ENCODE peak calls at places on chromosomes 2 and 18, in seven cellular contexts. W is stomach, J is neuronal stem cell, V is tibial artery, G is aorta, T is cardiac muscle cell, H is ovary. B is an unnamed sample.

GRCh38 chr2:127046579-127046978 is 60.4 kb downstream of the BIN1 start:
- DNase-seq in J (no peak), H (no peak), G (no peak), V (no peak), W (peak; percentile 24), T (no peak), B (no peak)

GRCh38 chr2:150127995-150128394 is 359.5 kb downstream of the RND3 start:
- DNase-seq in T (peak; percentile 62), J (no peak), W (no peak), G (no peak), V (no peak), H (no peak), B (no peak)

GRCh38 chr2:130135692-130136541 is 6.9 kb upstream of the POTEF start:
- DNase-seq in W (no peak), T (no peak), H (no peak), J (no peak), V (no peak), G (peak; percentile 59), B (no peak)

GRCh38 chr2:55721601-55722215 is 28.1 kb upstream of the PNPT1 start:
- DNase-seq in W (no peak), H (no peak), G (no peak), V (no peak), J (no peak), T (no peak), B (no peak)

GRCh38 chr2:221876016-221876415 is 303.9 kb upstream of the EPHA4 start:
- DNase-seq in J (no peak), G (no peak), V (no peak), T (no peak), W (no peak), H (no peak), B (no peak)

GRCh38 chr18:10726198-10727068 is 200.6 kb downstream of the NAPG start:
- DNase-seq in H (no peak), W (no peak), G (no peak), J (no peak), V (no peak), T (no peak), B (peak; percentile 13)

GRCh38 chr2:163737563-163737962 is 1.8 kb upstream of the FIGN start:
- DNase-seq in G (no peak), W (no peak), H (no peak), J (no peak), V (no peak), T (no peak), B (no peak)

GRCh38 chr2:145380436-145381017 is 860.6 kb upstream of the ZEB2 start:
- DNase-seq in J (no peak), W (no peak), G (no peak), T (peak; percentile 53), H (no peak), V (no peak), B (no peak)

GRCh38 chr18:10872297-10872696 is 277.1 kb downstream of the PIEZO2 start:
- DNase-seq in G (no peak), V (no peak), J (no peak), W (no peak), T (peak; percentile 32), H (no peak), B (no peak)

GRCh38 chr2:182509-183122 is 81.2 kb downstream of the SH3YL1 start:
- DNase-seq in V (no peak), G (no peak), T (no peak), H (no peak), W (no peak), J (peak; percentile 4), B (no peak)

GRCh38 chr2:231299267-231299666 is 96.2 kb upstream of the B3GNT7 start:
- DNase-seq in W (no peak), T (no peak), J (no peak), H (no peak), V (no peak), G (no peak), B (no peak)

GRCh38 chr18:26458526-26459232 is 89.7 kb downstream of the KCTD1 start:
- DNase-seq in H (no peak), J (no peak), V (no peak), W (no peak), T (peak; percentile 63), G (no peak), B (no peak)

GRCh38 chr2:16099326-16099725 is 159.0 kb downstream of the MYCN start:
- DNase-seq in W (no peak), T (no peak), V (no peak), G (no peak), J (no peak), H (no peak), B (no peak)

GRCh38 chr2:33491685-33492084 is 15.2 kb downstream of the RASGRP3 start:
- DNase-seq in H (no peak), W (no peak), J (no peak), T (no peak), G (no peak), V (no peak), B (no peak)

GRCh38 chr2:232795920-232796319 is 19.6 kb upstream of the KCNJ13 start:
- DNase-seq in W (no peak), V (no peak), G (no peak), T (peak; percentile 27), J (no peak), H (no peak), B (no peak)

DNA sequence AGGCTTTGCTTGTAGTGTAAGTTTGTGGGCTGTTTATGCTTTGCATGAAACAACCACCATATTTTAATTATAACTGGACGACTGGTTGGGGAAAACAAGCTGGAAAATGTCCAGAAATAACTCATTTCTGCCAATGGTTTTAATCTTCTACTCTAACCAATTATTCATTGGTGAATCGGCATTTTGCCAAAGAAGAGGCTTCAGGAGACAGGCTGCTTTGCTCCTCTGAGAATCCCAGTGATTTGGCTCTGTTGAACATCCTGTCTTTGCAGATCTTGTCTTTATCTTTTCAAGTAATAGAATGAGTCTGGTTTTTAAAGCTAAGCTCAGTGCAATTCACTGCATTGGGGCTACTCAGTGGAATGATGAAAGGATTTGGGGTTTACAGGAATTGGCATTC is 109.6 kb downstream of the APOB start:
- DNase-seq in T (no peak), W (no peak), V (no peak), H (no peak), G (no peak), J (no peak), B (no peak)
- H3K27ac ChIP-seq in T (no peak overlapping the region), W (peak overlapping the region; percentile 48), V (no peak overlapping the region), H (no peak overlapping the region), G (no peak overlapping the region), J (no peak overlapping the region), B (no peak overlapping the region)

DNA sequence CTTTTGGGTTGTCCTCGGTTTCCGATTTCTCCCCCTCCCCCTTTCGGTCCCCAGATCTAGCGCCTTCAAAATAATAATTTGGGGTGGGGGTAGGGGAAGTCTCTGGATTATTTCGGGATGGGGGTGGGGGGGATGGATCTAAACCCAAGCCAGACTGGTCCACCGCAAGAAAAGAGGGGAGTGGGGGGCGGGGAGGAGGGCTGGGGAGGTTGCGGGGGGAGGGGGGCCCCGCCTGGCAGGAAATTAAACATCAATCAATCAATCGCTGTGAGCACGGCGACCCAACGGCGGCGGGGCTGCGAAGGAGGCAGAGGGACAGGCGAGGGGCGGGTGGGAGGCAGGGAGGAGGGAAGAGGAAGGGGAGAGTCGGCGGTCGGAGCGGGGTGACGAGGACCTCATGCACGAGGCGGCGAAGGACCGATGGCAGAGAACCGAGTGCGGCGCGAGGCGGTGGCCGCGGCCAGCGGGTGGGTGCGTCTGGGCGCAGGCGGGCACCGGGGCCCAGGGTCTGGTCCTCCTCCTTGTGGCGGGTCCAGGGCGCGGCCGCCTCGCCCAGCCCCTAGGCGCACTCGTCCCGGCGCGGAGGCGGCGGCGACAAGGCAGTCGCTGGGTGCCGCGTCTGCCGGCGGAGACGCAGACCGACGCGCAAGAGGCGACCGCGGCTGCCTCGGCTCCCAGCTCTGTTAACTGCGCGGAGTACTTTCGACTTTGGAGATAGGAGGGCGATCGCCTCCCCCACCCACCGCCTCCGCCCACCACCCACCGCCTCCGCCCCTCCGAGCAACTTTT is 472 bp upstream of the SATB2 start:
- DNase-seq in V (no peak), G (peak; percentile 79), H (no peak), J (peak; percentile 41), T (no peak), W (no peak), B (no peak)
- H3K27ac ChIP-seq in V (peak overlapping the region; percentile 79), G (no peak overlapping the region), H (no peak overlapping the region), J (no peak overlapping the region), T (no peak overlapping the region), W (peak overlapping the region; percentile 83), B (peak overlapping the region; percentile 73)

DNA sequence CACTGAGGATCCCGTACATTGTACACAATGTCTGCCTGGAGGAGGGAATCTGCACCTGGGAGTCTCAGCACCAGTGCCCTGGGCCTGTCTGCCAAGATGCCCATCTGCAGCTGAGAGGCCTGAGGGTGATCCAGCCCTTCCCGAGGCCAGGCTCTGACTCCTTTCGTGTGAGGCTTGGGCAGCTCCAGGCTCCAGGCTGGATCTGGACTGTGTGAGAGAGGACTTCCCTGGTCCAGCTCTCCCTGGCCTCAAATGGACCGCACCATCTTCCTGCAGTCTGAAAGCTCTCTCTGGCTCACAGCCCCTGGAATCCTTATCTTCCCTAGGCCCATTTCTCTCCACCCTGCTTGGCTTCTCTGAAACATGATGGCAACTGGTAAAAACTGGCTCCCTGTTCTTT is 324.6 kb downstream of the DYSF start:
- DNase-seq in H (no peak), T (no peak), G (no peak), V (no peak), W (no peak), J (no peak), B (no peak)
- H3K27ac ChIP-seq in H (no peak overlapping the region), T (no peak overlapping the region), G (no peak overlapping the region), V (no peak overlapping the region), W (no peak overlapping the region), J (no peak overlapping the region), B (no peak overlapping the region)

GRCh38 chr2:54665436-54665856 is 58.0 kb upstream of the EML6 start:
- DNase-seq in W (peak; percentile 54), H (no peak), J (peak; percentile 49), V (no peak), T (peak; percentile 69), G (no peak), B (no peak)
- H3K27ac ChIP-seq in W (peak overlapping the region; percentile 83), H (no peak overlapping the region), J (no peak overlapping the region), V (peak overlapping the region; percentile 59), T (peak overlapping the region; percentile 43), G (no peak overlapping the region), B (peak overlapping the region; percentile 91)

GRCh38 chr2:147260243-147260642 is 584.6 kb upstream of the ACVR2A start:
- DNase-seq in V (no peak), G (no peak), H (no peak), J (no peak), T (no peak), W (no peak), B (no peak)
- H3K27ac ChIP-seq in V (no peak overlapping the region), G (no peak overlapping the region), H (no peak overlapping the region), J (no peak overlapping the region), T (no peak overlapping the region), W (no peak overlapping the region), B (no peak overlapping the region)

GRCh38 chr2:219488844-219489194 is 9.9 kb upstream of the GMPPA start:
- DNase-seq in W (no peak), T (no peak), J (no peak), G (no peak), V (no peak), H (no peak), B (no peak)

GRCh38 chr2:219491278-219491967 is 7.3 kb upstream of the GMPPA start:
- DNase-seq in J (no peak), W (no peak), H (no peak), V (no peak), T (no peak), G (no peak), B (no peak)

GRCh38 chr2:219489315-219489714 is 9.4 kb upstream of the GMPPA start:
- DNase-seq in T (no peak), W (no peak), V (no peak), H (no peak), G (no peak), J (no peak), B (no peak)

GRCh38 chr2:219490186-219490585 is 8.5 kb upstream of the GMPPA start:
- DNase-seq in H (no peak), J (no peak), W (no peak), T (no peak), G (no peak), V (no peak), B (no peak)

GRCh38 chr2:219490600-219491130 is 8.0 kb upstream of the GMPPA start:
- DNase-seq in G (no peak), V (no peak), W (no peak), H (no peak), T (no peak), J (no peak), B (no peak)
- H3K27ac ChIP-seq in G (no peak overlapping the region), V (peak overlapping the region; percentile 21), W (no peak overlapping the region), H (no peak overlapping the region), T (peak overlapping the region; percentile 10), J (no peak overlapping the region), B (no peak overlapping the region)

B was measured in caudate nucleus.